ENCODE peak calls at places on chromosomes 16 and 17, in five cellular contexts. R is kidney epithelial cell, C is tibial nerve, D is HFF-Myc, B is H7. G is an unnamed sample.

GRCh38 chr17:74954665-74955421 is 17.7 kb downstream of the HID1 start:
- DNase-seq in B (no peak), D (no peak), C (no peak), R (no peak), G (no peak)

GRCh38 chr17:50946223-50946890 is 80.2 kb upstream of the TOB1 start:
- DNase-seq in B (peak), R (no peak), C (no peak), D (no peak), G (no peak)

GRCh38 chr16:68470461-68471150 is 22.3 kb upstream of the SMPD3 start:
- DNase-seq in C (peak), D (no peak), B (no peak), R (no peak), G (no peak)

GRCh38 chr17:260031-260791 is 78.8 kb upstream of the DOC2B start:
- DNase-seq in D (no peak), B (peak), C (no peak), R (no peak), G (no peak)

GRCh38 chr16:3855142-3855541 is 25.4 kb downstream of the CREBBP start:
- DNase-seq in R (no peak), B (no peak), D (no peak), C (no peak), G (no peak)

GRCh38 chr17:44767493-44767892 is 8.7 kb downstream of the ADAM11 start:
- DNase-seq in R (no peak), C (no peak), D (no peak), B (peak), G (no peak)

GRCh38 chr16:35751191-35751941 is 2292.0 kb downstream of the TP53TG3F start:
- DNase-seq in D (no peak), C (no peak), B (peak), R (no peak), G (no peak)

GRCh38 chr17:47239663-47240374 is 13.8 kb upstream of the ITGB3 start:
- DNase-seq in C (peak), B (no peak), R (peak), D (peak), G (peak)

GRCh38 chr17:76492250-76492988 is 8.8 kb downstream of the RHBDF2 start:
- DNase-seq in R (no peak), C (no peak), D (no peak), B (peak), G (no peak)

GRCh38 chr17:16419074-16419928 is 3.9 kb downstream of the TRPV2 start:
- DNase-seq in C (no peak), R (peak), D (peak), B (peak), G (no peak)

GRCh38 chr16:64892843-64893242 is 229.0 kb downstream of the CDH11 start:
- DNase-seq in B (no peak), R (peak), C (no peak), D (peak), G (no peak)

GRCh38 chr16:592518-593306 is 2.8 kb downstream of the RAB40C start:
- DNase-seq in D (no peak), R (no peak), B (no peak), C (peak), G (no peak)

GRCh38 chr17:46152423-46152822 is 40.8 kb downstream of the KANSL1 start:
- DNase-seq in C (no peak), B (no peak), R (no peak), D (no peak), G (no peak)

GRCh38 chr17:51391992-51392654 is 131.8 kb downstream of the UTP18 start:
- DNase-seq in R (no peak), B (no peak), D (no peak), C (no peak), G (no peak)

GRCh38 chr17:3603870-3604259 is 5.3 kb downstream of the TRPV1 start:
- DNase-seq in R (no peak), D (no peak), C (no peak), B (no peak), G (no peak)

GRCh38 chr16:84218961-84219360 is 20.9 kb downstream of the KCNG4 start:
- DNase-seq in C (no peak), R (no peak), B (no peak), D (no peak), G (no peak)
- H3K4me3 ChIP-seq in C (no peak), R (no peak), B (no peak), D (no peak), G (no peak)

GRCh38 chr16:66493490-66494401 is 56.2 kb downstream of the TK2 start:
- DNase-seq in B (no peak), D (no peak), C (no peak), R (no peak), G (no peak)
- H3K4me3 ChIP-seq in B (no peak), D (no peak), C (no peak), R (no peak), G (no peak)

DNA sequence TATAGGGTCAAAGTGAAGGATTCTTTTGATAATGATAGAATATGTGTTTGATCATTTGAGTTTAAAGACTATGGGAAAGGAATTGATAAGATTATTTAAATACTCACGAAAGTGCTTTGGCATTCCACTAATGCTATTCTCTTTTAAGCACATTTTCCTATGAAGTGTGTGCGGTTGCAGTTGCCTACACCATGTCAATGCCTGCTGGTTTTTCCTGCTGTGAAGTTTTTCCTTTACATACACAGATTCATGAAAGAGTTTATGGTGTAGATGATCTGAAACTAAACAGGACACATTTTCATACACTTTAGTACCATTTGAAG is 78.7 kb downstream of the VMP1 start:
- DNase-seq in D (no peak), C (no peak), B (no peak), R (no peak), G (no peak)
- H3K4me3 ChIP-seq in D (peak), C (no peak), B (no peak), R (no peak), G (no peak)

DNA sequence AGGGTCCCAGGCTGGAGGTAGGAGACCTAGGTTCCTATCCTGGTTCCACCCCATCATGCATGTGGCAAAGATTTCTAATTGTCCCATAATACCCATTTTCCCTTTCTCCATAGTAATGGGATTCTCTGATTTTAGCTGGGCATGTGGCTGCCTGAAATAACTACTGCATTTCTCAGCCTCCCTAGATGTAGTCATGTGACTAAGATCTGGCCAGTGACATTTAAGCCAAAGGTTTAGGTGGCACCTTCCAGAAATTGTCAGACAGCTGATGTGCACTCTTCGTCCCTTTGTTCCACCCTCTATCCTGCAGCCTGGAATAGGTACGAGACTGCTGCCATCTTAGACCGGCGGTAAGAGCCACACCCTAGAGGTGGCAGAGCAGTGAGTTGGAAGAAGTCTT is 8.2 kb downstream of the NXPH3 start:
- DNase-seq in C (no peak), R (no peak), B (peak), D (no peak), G (no peak)
- H3K4me3 ChIP-seq in C (no peak), R (no peak), B (no peak), D (no peak), G (no peak)

DNA sequence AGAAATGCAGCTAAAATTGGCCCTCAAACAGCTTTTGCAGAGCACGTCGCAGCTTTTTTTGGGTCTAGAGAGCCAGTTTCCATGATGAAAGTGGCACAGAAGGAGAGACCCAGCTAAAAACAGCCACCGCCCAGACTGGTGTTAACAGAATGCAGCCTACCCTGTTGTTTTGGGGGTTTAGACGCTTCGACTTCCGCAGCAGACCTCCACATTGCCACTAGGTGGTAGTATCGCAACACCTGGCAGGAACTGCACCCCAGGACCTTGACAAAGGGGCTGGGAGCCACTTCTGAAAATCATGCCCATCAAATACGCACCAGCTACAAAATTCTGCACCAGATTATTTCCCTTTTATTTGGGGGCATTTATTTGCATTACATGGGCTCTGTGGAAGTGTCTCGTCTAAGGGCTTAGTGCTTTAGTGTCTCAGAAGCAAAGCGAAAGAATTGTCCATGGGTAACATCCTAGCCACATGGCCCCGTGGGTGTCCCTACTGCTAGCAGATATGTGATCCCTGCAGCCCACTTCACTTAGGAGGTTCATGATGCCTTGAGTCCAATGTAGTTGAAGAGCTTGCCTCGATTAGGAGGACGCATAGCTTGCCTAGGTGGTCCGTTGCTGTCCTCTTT is 167.1 kb downstream of the HAPSTR1 start:
- DNase-seq in B (peak), C (no peak), D (no peak), R (no peak), G (no peak)
- H3K4me3 ChIP-seq in B (no peak), C (no peak), D (no peak), R (no peak), G (no peak)

GRCh38 chr16:86289907-86290306 is 220.4 kb upstream of the FOXF1 start:
- DNase-seq in D (no peak), B (no peak), R (no peak), C (no peak), G (no peak)

GRCh38 chr16:86288716-86289294 is 221.5 kb upstream of the FOXF1 start:
- DNase-seq in D (no peak), C (no peak), R (no peak), B (peak), G (no peak)

GRCh38 chr16:86291491-86291890 is 218.8 kb upstream of the FOXF1 start:
- DNase-seq in D (no peak), R (no peak), C (no peak), B (no peak), G (no peak)

GRCh38 chr16:86287641-86288201 is 222.6 kb upstream of the FOXF1 start:
- DNase-seq in B (peak), D (no peak), R (no peak), C (no peak), G (no peak)

DNA sequence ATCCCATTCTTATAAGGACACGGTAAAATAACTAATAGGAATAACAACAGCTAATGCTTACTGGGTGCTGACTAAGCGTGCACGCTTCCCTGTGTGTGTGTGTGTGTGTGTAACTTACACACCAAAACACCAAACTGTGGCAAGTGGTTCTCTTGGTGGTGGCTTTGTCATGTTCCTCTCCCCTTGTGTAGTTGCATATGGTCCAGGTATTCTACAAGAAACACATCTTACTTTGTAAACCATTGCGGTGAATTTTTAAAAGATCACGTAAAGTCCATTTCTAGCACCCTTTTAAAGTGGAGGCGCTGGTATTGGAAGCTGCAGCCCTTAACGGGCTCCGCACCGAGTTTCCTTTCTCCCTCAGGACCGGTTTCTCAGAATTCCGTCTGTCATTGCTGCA is 221.0 kb upstream of the FOXF1 start:
- DNase-seq in B (no peak), R (no peak), C (no peak), D (no peak), G (no peak)
- H3K4me3 ChIP-seq in B (no peak), R (no peak), C (no peak), D (no peak), G (no peak)

GRCh38 chr16:30567160-30567990 is 4.1 kb downstream of the ZNF688 start:
- DNase-seq in C (no peak), B (no peak), R (no peak), D (no peak), G (no peak)
- H3K4me3 ChIP-seq in C (no peak), B (no peak), R (no peak), D (no peak), G (no peak)

GRCh38 chr16:29900888-29901606 is 759 bp downstream of the ASPHD1 start:
- DNase-seq in D (no peak), B (peak), C (no peak), R (no peak), G (no peak)
- H3K4me3 ChIP-seq in D (peak), B (peak), C (peak), R (peak), G (peak)

G was measured in breast epithelium.